ENCODE peak calls at places on chromosomes 12 and 14, in six cellular contexts. L is ascending aorta, J is GM23248, N is sigmoid colon, F is BE2C, O is stomach. S is an unnamed sample.
A peak's percentile ranks its signal among the peaks of the same experiment; 100 is the strongest.

GRCh38 chr12:27340971-27341370 is 8.3 kb downstream of the BMAL2 start:
- DNase-seq in O (no peak), J (peak; percentile 25), L (no peak), F (no peak), N (no peak), S (no peak)

GRCh38 chr12:22625671-22626251 is 790 bp downstream of the ETNK1 start:
- DNase-seq in F (peak; percentile 57), L (no peak), N (peak; percentile 66), O (peak; percentile 28), J (peak; percentile 59), S (peak; percentile 63)

GRCh38 chr14:69013943-69014782 is 35.1 kb upstream of the ACTN1 start:
- DNase-seq in N (no peak), J (peak; percentile 60), L (no peak), O (peak; percentile 83), F (peak; percentile 77), S (no peak)

GRCh38 chr12:64083285-64084210 is 138.5 kb downstream of the KICS2 start:
- DNase-seq in O (peak; percentile 87), N (peak; percentile 94), F (peak; percentile 71), J (peak; percentile 94), L (no peak), S (no peak)

GRCh38 chr12:96208346-96208745 is 14.2 kb downstream of the ELK3 start:
- DNase-seq in J (peak; percentile 91), N (no peak), L (no peak), F (no peak), O (no peak), S (no peak)

GRCh38 chr12:82866227-82866803 is 179.6 kb downstream of the TMTC2 start:
- DNase-seq in F (no peak), L (no peak), J (no peak), O (no peak), N (no peak), S (no peak)

GRCh38 chr14:85308531-85309300 is 221.2 kb upstream of the FLRT2 start:
- DNase-seq in L (no peak), J (no peak), F (no peak), O (no peak), N (no peak), S (peak; percentile 72)

GRCh38 chr12:116959845-116960514 is 49.2 kb downstream of the FBXW8 start:
- DNase-seq in L (no peak), J (no peak), F (peak; percentile 61), N (no peak), O (no peak), S (no peak)

GRCh38 chr14:83470466-83470865 is 1936.8 kb upstream of the SEL1L start:
- DNase-seq in O (no peak), N (no peak), F (no peak), L (no peak), J (peak; percentile 31), S (no peak)

GRCh38 chr14:104435147-104436046 is 144.2 kb upstream of the C14orf180 start:
- DNase-seq in N (peak; percentile 58), F (no peak), L (no peak), O (no peak), J (no peak), S (no peak)

GRCh38 chr12:32178341-32179010 is 71.8 kb downstream of the BICD1 start:
- DNase-seq in F (peak; percentile 42), J (no peak), N (no peak), O (no peak), L (no peak), S (no peak)

GRCh38 chr14:100323942-100324307 is 786 bp downstream of the SLC25A47 start:
- DNase-seq in L (no peak), F (no peak), O (no peak), N (no peak), J (no peak), S (no peak)

GRCh38 chr12:12008232-12008850 is 62.4 kb upstream of the BCL2L14 start:
- DNase-seq in N (no peak), F (no peak), J (no peak), L (no peak), O (no peak), S (no peak)

GRCh38 chr12:15846887-15847286 is 35.3 kb upstream of the STRAP start:
- DNase-seq in O (no peak), N (peak; percentile 70), F (no peak), J (peak; percentile 58), L (no peak), S (no peak)

GRCh38 chr12:105396983-105397382 is 66.5 kb downstream of the C12orf75 start:
- DNase-seq in O (no peak), L (no peak), N (no peak), J (no peak), F (no peak), S (no peak)

GRCh38 chr12:13024151-13024946 is 19.8 kb upstream of the FAM234B start:
- DNase-seq in J (peak; percentile 90), F (peak; percentile 14), N (no peak), L (no peak), O (peak; percentile 31), S (no peak)

GRCh38 chr14:71165121-71165574 is 257.9 kb downstream of the PCNX1 start:
- DNase-seq in L (no peak), N (no peak), J (peak; percentile 52), O (no peak), F (peak; percentile 76), S (no peak)

GRCh38 chr14:105059035-105059916 is 6.0 kb downstream of the GPR132 start:
- DNase-seq in N (no peak), O (no peak), L (no peak), J (no peak), F (no peak), S (no peak)

GRCh38 chr12:47441490-47441889 is 264.3 kb downstream of the RPAP3 start:
- DNase-seq in L (no peak), F (no peak), N (no peak), J (no peak), O (no peak), S (no peak)

GRCh38 chr12:69456239-69456638 is 13.9 kb upstream of the FRS2 start:
- DNase-seq in L (no peak), J (no peak), O (no peak), F (no peak), N (no peak), S (no peak)

GRCh38 chr12:38465020-38465419 is 148.4 kb downstream of the ALG10B start:
- DNase-seq in L (no peak), F (no peak), O (no peak), J (no peak), N (no peak), S (no peak)

GRCh38 chr12:7498832-7499231 is 4.7 kb downstream of the CD163 start:
- DNase-seq in O (no peak), F (no peak), N (no peak), L (no peak), J (peak; percentile 91), S (no peak)

GRCh38 chr14:77372304-77372841 is 4.5 kb downstream of the TMED8 start:
- DNase-seq in F (no peak), N (no peak), J (peak; percentile 46), O (no peak), L (no peak), S (no peak)

GRCh38 chr12:117567644-117568043 is 206.2 kb upstream of the NOS1 start:
- DNase-seq in N (no peak), O (no peak), F (no peak), L (no peak), J (no peak), S (no peak)

GRCh38 chr14:101927859-101928258 is 36.5 kb upstream of the DYNC1H1 start:
- DNase-seq in N (peak; percentile 96), O (peak; percentile 53), F (peak; percentile 81), L (peak; percentile 53), J (peak; percentile 99), S (no peak)

GRCh38 chr12:11667159-11667558 is 17.7 kb downstream of the ETV6 start:
- DNase-seq in L (no peak), F (no peak), N (no peak), O (no peak), J (no peak), S (no peak)

GRCh38 chr14:86665975-86666374 is 1136.0 kb downstream of the FLRT2 start:
- DNase-seq in O (no peak), N (no peak), L (no peak), F (no peak), J (no peak), S (no peak)

GRCh38 chr14:86662334-86662733 is 1132.4 kb downstream of the FLRT2 start:
- DNase-seq in F (no peak), J (no peak), O (no peak), L (no peak), N (no peak), S (no peak)
- H3K9me3 ChIP-seq in F (no peaks in the 10 kb centered on the region), J (no peaks in the 10 kb centered on the region), O (no peaks in the 10 kb centered on the region), L (no peaks in the 10 kb centered on the region), N (no peaks in the 10 kb centered on the region), S (no peaks in the 10 kb centered on the region)

DNA sequence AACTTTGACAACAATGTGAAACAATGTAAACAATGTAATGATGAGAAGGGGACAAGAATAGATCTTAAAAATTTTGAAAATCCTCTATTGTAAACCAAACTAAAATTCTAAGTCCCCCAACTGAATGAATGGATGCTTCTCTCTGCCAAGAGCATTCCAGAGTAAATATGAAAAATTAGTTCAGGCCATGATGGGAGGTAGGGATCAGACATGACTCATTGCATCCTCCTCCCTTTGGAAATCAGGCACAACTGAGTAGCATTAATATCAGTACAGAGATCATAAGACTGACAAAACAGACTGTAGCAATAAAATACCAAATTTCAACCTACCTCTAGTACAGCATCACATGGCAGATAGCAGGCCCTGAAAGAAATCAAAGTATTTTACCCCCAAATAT is 559.9 kb downstream of the C12orf50 start:
- DNase-seq in L (no peak), N (no peak), J (no peak), F (no peak), O (no peak), S (no peak)
- H3K9me3 ChIP-seq in L (no peaks in the 10 kb centered on the region), N (no peaks in the 10 kb centered on the region), J (no peaks in the 10 kb centered on the region), F (no peaks in the 10 kb centered on the region), O (peaks cover 3% of the 10 kb centered on the region), S (no peaks in the 10 kb centered on the region)

GRCh38 chr12:111901182-111901581 is 59.2 kb downstream of the MAPKAPK5 start:
- DNase-seq in L (no peak), O (no peak), F (no peak), J (no peak), N (no peak), S (no peak)

GRCh38 chr12:111907740-111908139 is 65.7 kb downstream of the MAPKAPK5 start:
- DNase-seq in J (no peak), O (no peak), L (no peak), N (no peak), F (no peak), S (no peak)

GRCh38 chr12:111904438-111904837 is 62.4 kb downstream of the MAPKAPK5 start:
- DNase-seq in N (no peak), L (no peak), F (no peak), O (no peak), J (no peak), S (no peak)

GRCh38 chr12:111905502-111905901 is 63.5 kb downstream of the MAPKAPK5 start:
- DNase-seq in L (no peak), F (no peak), J (no peak), O (no peak), N (no peak), S (no peak)
- H3K9me3 ChIP-seq in L (no peaks in the 10 kb centered on the region), F (no peaks in the 10 kb centered on the region), J (peaks cover 5% of the 10 kb centered on the region), O (peaks cover 10% of the 10 kb centered on the region), N (no peaks in the 10 kb centered on the region), S (peaks cover 21% of the 10 kb centered on the region)

GRCh38 chr12:133023566-133023965 is 13.7 kb upstream of the ZNF84 start:
- DNase-seq in L (no peak), F (no peak), O (no peak), N (no peak), J (peak; percentile 5), S (no peak)

DNA sequence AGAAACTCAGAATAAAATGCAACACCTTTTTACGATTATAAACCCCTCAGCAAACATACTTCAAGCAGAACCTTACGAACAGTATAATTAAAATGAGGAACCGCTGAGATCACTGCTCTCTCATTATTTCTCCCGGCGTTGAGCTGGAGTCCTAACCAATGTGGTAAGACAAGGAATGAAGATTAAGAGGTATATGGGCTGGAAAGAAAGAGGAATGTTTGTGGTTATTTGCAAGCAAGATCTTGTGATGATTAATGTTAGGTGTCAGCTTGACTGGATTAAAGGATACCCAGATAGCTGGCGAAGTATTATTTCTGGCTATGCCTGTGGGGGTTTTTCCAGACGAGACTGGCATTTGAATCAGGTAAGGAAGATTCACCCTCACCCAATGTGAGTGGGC is 10.3 kb upstream of the ZNF84 start:
- DNase-seq in O (no peak), N (no peak), J (no peak), L (no peak), F (no peak), S (no peak)
- H3K9me3 ChIP-seq in O (peaks cover 98% of the 10 kb centered on the region), N (peaks cover 6% of the 10 kb centered on the region), J (no peaks in the 10 kb centered on the region), L (peaks cover 30% of the 10 kb centered on the region), F (no peaks in the 10 kb centered on the region), S (peaks cover 21% of the 10 kb centered on the region)

S was measured in WERI-Rb-1.